ENCODE peak calls at places on chromosomes 1 and 21, in four cellular contexts. U is heart right ventricle, N is fibroblast of lung, C is left lung. Y is an unnamed sample. For H3K9me3, the result is how much of the 10 kb centered on the place peaks cover.

GRCh38 chr1:29414091-29414490 is 177.8 kb downstream of the PTPRU start:
- DNase-seq in N (no peak), C (no peak), U (no peak), Y (no peak)

GRCh38 chr21:40204956-40205355 is 337.7 kb downstream of the PCP4 start:
- DNase-seq in U (no peak), N (no peak), C (no peak), Y (no peak)

GRCh38 chr1:75264112-75264511 is 129.9 kb downstream of the LHX8 start:
- DNase-seq in N (no peak), U (no peak), C (no peak), Y (no peak)

GRCh38 chr1:229339520-229339919 is 3.3 kb downstream of the CCSAP start:
- DNase-seq in N (no peak), C (no peak), U (no peak), Y (no peak)

GRCh38 chr1:22837332-22837731 is 126.7 kb downstream of the EPHB2 start:
- DNase-seq in U (no peak), N (no peak), C (no peak), Y (no peak)

GRCh38 chr1:208127791-208128408 is 116.3 kb downstream of the PLXNA2 start:
- DNase-seq in N (no peak), U (no peak), C (no peak), Y (no peak)

GRCh38 chr1:187413770-187414169 is 585.0 kb downstream of the PLA2G4A start:
- DNase-seq in N (peak), C (no peak), U (no peak), Y (no peak)

GRCh38 chr1:153570874-153571273 is 5.2 kb upstream of the S100A2 start:
- DNase-seq in C (no peak), N (no peak), U (no peak), Y (no peak)

GRCh38 chr1:235648954-235649721 is 446 bp downstream of the GNG4 start:
- DNase-seq in U (peak), N (peak), C (peak), Y (peak)

GRCh38 chr1:66464356-66464755 is 69.6 kb upstream of the SGIP1 start:
- DNase-seq in C (no peak), U (no peak), N (no peak), Y (no peak)

GRCh38 chr1:1599030-1599916 is 662 bp downstream of the FNDC10 start:
- DNase-seq in C (peak), N (peak), U (no peak), Y (no peak)

GRCh38 chr1:235329139-235329808 is 904 bp downstream of the GGPS1 start:
- DNase-seq in C (peak), N (peak), U (no peak), Y (peak)

GRCh38 chr1:176639136-176639535 is 176.2 kb downstream of the PAPPA2 start:
- DNase-seq in N (no peak), C (no peak), U (no peak), Y (no peak)

GRCh38 chr1:32413507-32414185 is 19.4 kb upstream of the BSDC1 start:
- DNase-seq in N (peak), U (peak), C (no peak), Y (peak)

GRCh38 chr1:50278961-50279360 is 144.3 kb downstream of the DMRTA2 start:
- DNase-seq in C (no peak), N (no peak), U (no peak), Y (no peak)

GRCh38 chr1:88683516-88683847 is 591 bp upstream of the PKN2 start:
- DNase-seq in U (peak), N (peak), C (peak), Y (no peak)

GRCh38 chr1:113219377-113219776 is 146.4 kb downstream of the LRIG2 start:
- DNase-seq in N (no peak), C (no peak), U (no peak), Y (no peak)

GRCh38 chr1:65525297-65526048 is 105.0 kb downstream of the LEPR start:
- DNase-seq in U (no peak), C (peak), N (no peak), Y (no peak)

GRCh38 chr1:91736146-91736998 is 149.6 kb downstream of the TGFBR3 start:
- DNase-seq in C (no peak), N (peak), U (no peak), Y (no peak)

GRCh38 chr21:33042812-33043211 is 17.1 kb downstream of the OLIG2 start:
- DNase-seq in U (no peak), N (peak), C (no peak), Y (no peak)

GRCh38 chr1:71049951-71050598 is 2.5 kb upstream of the PTGER3 start:
- DNase-seq in N (peak), U (peak), C (no peak), Y (peak)

GRCh38 chr21:14273736-14274538 is 58.0 kb downstream of the RBM11 start:
- DNase-seq in U (peak), C (peak), N (no peak), Y (peak)

GRCh38 chr21:45723049-45723958 is 79.8 kb downstream of the PCBP3 start:
- DNase-seq in C (no peak), U (no peak), N (no peak), Y (no peak)

GRCh38 chr1:145879775-145880174 is 5.9 kb downstream of the ANKRD35 start:
- DNase-seq in U (no peak), C (no peak), N (no peak), Y (no peak)

GRCh38 chr1:180586671-180587155 is 27.9 kb downstream of the OVAAL start:
- DNase-seq in C (no peak), N (peak), U (no peak), Y (peak)

GRCh38 chr1:245458761-245459174 is 304.0 kb downstream of the KIF26B start:
- DNase-seq in C (no peak), U (no peak), N (peak), Y (no peak)

GRCh38 chr21:34835526-34835925 is 166.7 kb downstream of the CLIC6 start:
- DNase-seq in C (no peak), U (no peak), N (no peak), Y (no peak)

GRCh38 chr1:106972074-106972473 is 84.4 kb upstream of the PRMT6 start:
- DNase-seq in U (no peak), C (no peak), N (no peak), Y (no peak)

GRCh38 chr1:14549897-14550635 is 48.4 kb upstream of the KAZN start:
- DNase-seq in U (no peak), N (no peak), C (no peak), Y (no peak)

GRCh38 chr1:224637510-224637909 is 21.4 kb downstream of the CNIH3 start:
- DNase-seq in C (no peak), N (peak), U (no peak), Y (no peak)

GRCh38 chr1:211126622-211127021 is 7.3 kb downstream of the KCNH1 start:
- DNase-seq in U (no peak), C (no peak), N (peak), Y (no peak)

GRCh38 chr21:45959779-45960390 is 21.7 kb upstream of the COL6A1 start:
- DNase-seq in C (no peak), U (no peak), N (no peak), Y (no peak)

GRCh38 chr1:246966502-246966901 is 34.8 kb upstream of the AHCTF1 start:
- DNase-seq in N (no peak), C (no peak), U (no peak), Y (no peak)

GRCh38 chr1:246971322-246971721 is 36.5 kb downstream of the ZNF695 start:
- DNase-seq in U (peak), C (peak), N (no peak), Y (peak)

GRCh38 chr1:246971969-246972368 is 35.9 kb downstream of the ZNF695 start:
- DNase-seq in U (no peak), N (no peak), C (no peak), Y (no peak)

GRCh38 chr1:246969621-246970020 is 37.9 kb upstream of the AHCTF1 start:
- DNase-seq in C (no peak), N (no peak), U (no peak), Y (no peak)
- H3K9me3 ChIP-seq in C (under half), N (under half), U (under half), Y (under half)

DNA sequence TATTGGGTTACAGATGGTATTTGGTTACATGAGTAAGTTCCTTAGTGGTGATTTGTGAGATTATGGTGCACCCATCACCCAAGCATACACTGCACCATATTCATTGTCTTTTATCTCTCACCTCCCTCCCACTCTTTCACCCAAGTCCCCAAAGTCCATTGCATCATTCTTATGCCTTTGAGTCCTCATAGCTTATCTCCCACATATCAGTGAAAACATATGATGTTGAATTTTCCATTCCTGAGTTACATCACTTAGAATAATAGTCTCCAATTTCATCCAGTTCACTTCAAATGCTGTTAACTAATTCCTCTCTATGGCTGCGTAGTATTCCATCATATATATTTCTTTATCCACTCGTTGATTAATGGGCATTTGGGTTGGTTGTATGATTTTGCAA is 36.8 kb upstream of the ZNF678 start:
- DNase-seq in C (no peak), U (no peak), N (no peak), Y (no peak)
- H3K9me3 ChIP-seq in C (half or more), U (half or more), N (under half), Y (under half)

GRCh38 chr1:31120783-31121180 is 55.3 kb upstream of the PUM1 start:
- DNase-seq in U (no peak), N (no peak), C (no peak), Y (no peak)

GRCh38 chr1:31122779-31123178 is 57.3 kb upstream of the PUM1 start:
- DNase-seq in U (no peak), N (peak), C (no peak), Y (no peak)

GRCh38 chr1:31127266-31127665 is 61.7 kb upstream of the PUM1 start:
- DNase-seq in C (no peak), U (no peak), N (peak), Y (no peak)

DNA sequence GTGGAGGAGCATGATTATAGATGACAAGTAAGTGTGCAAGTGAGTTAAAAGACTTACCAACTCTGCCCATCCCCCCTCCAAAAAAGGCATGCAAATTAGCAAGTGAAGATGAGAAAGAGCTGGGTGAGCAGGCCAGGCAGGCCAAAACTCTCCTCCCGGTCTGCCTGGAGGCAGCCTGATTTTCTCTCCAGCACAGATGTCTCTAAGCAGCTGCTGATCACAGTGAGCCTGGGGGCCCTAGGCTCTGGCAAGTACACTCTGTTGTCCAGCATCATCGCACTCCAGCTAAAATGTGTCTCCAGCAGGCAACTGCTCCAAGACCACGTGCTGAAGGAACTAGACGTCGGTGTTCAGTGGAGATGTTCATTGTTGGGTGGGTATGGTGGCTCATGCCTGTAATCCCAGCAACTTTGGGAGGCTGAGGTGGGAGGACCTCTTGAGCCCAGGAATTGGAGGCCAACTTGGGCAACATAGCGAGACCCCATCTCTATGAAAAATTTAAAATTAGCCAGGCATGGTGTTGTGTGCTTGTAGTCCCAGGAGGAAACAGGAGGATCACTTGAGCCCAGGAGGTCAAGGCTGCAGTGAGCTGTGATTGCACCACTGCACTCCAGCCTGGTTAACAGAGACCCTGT is 56.7 kb upstream of the PUM1 start:
- DNase-seq in U (no peak), N (no peak), C (no peak), Y (no peak)
- H3K9me3 ChIP-seq in U (under half), N (under half), C (under half), Y (under half)

GRCh38 chr1:197923013-197923412 is 5.8 kb downstream of the LHX9 start:
- DNase-seq in U (no peak), N (no peak), C (peak), Y (no peak)
- H3K9me3 ChIP-seq in U (under half), N (under half), C (under half), Y (under half)

GRCh38 chr1:2824999-2825398 is 23.5 kb upstream of the TTC34 start:
- DNase-seq in N (no peak), U (no peak), C (peak), Y (no peak)

GRCh38 chr1:2825487-2826189 is 24.1 kb upstream of the TTC34 start:
- DNase-seq in N (no peak), U (no peak), C (peak), Y (no peak)

GRCh38 chr1:2826316-2826715 is 24.8 kb upstream of the TTC34 start:
- DNase-seq in U (no peak), N (no peak), C (peak), Y (no peak)

GRCh38 chr1:2828586-2829250 is 27.2 kb upstream of the TTC34 start:
- DNase-seq in U (no peak), C (peak), N (no peak), Y (no peak)

DNA sequence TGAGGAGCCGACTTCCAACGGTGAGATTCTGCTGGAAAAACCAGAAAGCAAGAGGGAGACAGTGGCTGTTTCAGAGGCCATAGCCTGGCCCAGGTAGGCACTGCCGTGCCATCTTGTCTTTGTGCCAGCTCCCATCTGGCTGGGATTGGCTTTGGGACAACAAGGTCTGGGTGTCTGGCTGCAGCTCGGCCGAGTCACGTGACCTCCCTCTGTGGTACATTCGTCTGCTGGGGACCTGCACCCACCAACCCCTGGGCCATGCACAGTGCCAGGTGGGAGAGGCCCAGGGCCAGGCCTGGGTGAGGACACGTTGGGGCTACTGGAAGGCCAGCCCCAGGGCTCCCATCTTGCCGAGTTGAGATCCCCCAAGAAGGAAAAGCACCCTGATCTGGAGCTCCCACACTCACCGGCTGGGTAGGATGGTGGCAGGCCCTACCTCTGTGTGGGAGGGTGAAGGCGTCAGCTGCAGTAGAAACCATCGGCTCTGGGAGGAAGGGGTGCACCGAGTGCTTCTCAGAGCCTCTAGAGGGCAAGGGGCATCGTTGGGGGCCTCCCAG is 25.3 kb upstream of the TTC34 start:
- DNase-seq in U (no peak), C (peak), N (no peak), Y (no peak)
- H3K9me3 ChIP-seq in U (under half), C (under half), N (under half), Y (under half)

DNA sequence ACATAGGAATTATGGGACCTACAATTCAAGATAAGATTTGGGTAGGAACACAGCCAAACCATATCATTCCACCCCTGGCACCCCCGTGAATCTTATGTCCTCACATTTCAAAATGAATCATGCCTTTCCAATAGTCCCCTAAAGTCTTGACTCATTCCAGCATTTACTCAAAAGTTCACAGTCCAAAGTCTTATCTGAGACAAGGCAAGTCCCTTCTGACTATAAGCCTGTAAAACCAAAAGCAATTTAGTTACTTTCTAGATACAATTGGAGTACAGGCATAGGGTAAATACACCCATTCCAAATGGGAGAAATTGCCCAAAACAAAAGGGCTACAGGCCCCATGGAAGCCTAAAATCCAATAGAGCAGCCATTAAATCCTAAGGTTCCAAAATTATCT is 138.9 kb downstream of the PLPPR5 start:
- DNase-seq in N (no peak), C (no peak), U (no peak), Y (no peak)
- H3K9me3 ChIP-seq in N (under half), C (under half), U (under half), Y (under half)

GRCh38 chr21:30962013-30962412 is 76.3 kb downstream of the KRTAP19-8 start:
- DNase-seq in U (no peak), N (no peak), C (no peak), Y (no peak)
- H3K9me3 ChIP-seq in U (under half), N (under half), C (under half), Y (under half)

GRCh38 chr1:46770541-46770940 is 28.3 kb upstream of the CYP4B1 start:
- DNase-seq in C (no peak), N (peak), U (no peak), Y (no peak)
- H3K9me3 ChIP-seq in C (half or more), N (under half), U (under half), Y (under half)

GRCh38 chr21:28261291-28261690 is 731.4 kb downstream of the LTN1 start:
- DNase-seq in N (peak), U (no peak), C (no peak), Y (no peak)

GRCh38 chr21:28267449-28267848 is 725.2 kb downstream of the LTN1 start:
- DNase-seq in C (no peak), U (no peak), N (no peak), Y (no peak)

GRCh38 chr21:28266061-28266460 is 726.6 kb downstream of the LTN1 start:
- DNase-seq in N (no peak), U (no peak), C (no peak), Y (no peak)

GRCh38 chr21:28268685-28269084 is 724.0 kb downstream of the LTN1 start:
- DNase-seq in U (no peak), C (no peak), N (no peak), Y (no peak)

GRCh38 chr21:28263974-28264373 is 728.7 kb downstream of the LTN1 start:
- DNase-seq in N (no peak), U (no peak), C (no peak), Y (no peak)
- H3K9me3 ChIP-seq in N (under half), U (under half), C (under half), Y (under half)

GRCh38 chr1:81287681-81288080 is 513.1 kb upstream of the ADGRL2 start:
- DNase-seq in N (no peak), U (no peak), C (no peak), Y (no peak)
- H3K9me3 ChIP-seq in N (under half), U (under half), C (under half), Y (under half)